ENCODE peak calls at places on chromosomes 11 and 22, in six cellular contexts. One of them, this sample, is unnamed.

GRCh38 chr11:60482361-60482760 is 10.2 kb upstream of the MS4A12 start:
- DNase-seq in AG04450: no peak
- DNase-seq in HFFc6: no peak
- DNase-seq in right lobe of liver: no peak
- DNase-seq in hepatocyte: no peak
- DNase-seq in transverse colon: no peak
- DNase-seq in this sample: no peak

GRCh38 chr11:3808846-3809623 is 675 bp downstream of the PGAP2 start:
- DNase-seq in transverse colon: peak; percentile 64
- DNase-seq in hepatocyte: peak; percentile 80
- DNase-seq in AG04450: no peak
- DNase-seq in right lobe of liver: peak; percentile 70
- DNase-seq in HFFc6: peak; percentile 47
- DNase-seq in this sample: peak; percentile 55

GRCh38 chr11:48034926-48035876 is 54.8 kb downstream of the PTPRJ start:
- DNase-seq in hepatocyte: no peak
- DNase-seq in right lobe of liver: no peak
- DNase-seq in HFFc6: no peak
- DNase-seq in AG04450: no peak
- DNase-seq in transverse colon: peak; percentile 39
- DNase-seq in this sample: no peak

GRCh38 chr11:6248248-6248647 is 9.4 kb downstream of the CNGA4 start:
- DNase-seq in right lobe of liver: no peak
- DNase-seq in transverse colon: no peak
- DNase-seq in hepatocyte: peak; percentile 35
- DNase-seq in HFFc6: no peak
- DNase-seq in AG04450: peak; percentile 4
- DNase-seq in this sample: no peak

GRCh38 chr11:70364745-70365535 is 33.4 kb upstream of the CTTN start:
- DNase-seq in transverse colon: no peak
- DNase-seq in AG04450: no peak
- DNase-seq in HFFc6: no peak
- DNase-seq in right lobe of liver: no peak
- DNase-seq in hepatocyte: no peak
- DNase-seq in this sample: peak; percentile 90

GRCh38 chr11:45146072-45147016 is at the start of gene PRDM11:
- DNase-seq in transverse colon: peak; percentile 76
- DNase-seq in AG04450: peak; percentile 34
- DNase-seq in HFFc6: peak; percentile 78
- DNase-seq in right lobe of liver: peak; percentile 54
- DNase-seq in hepatocyte: peak; percentile 87
- DNase-seq in this sample: peak; percentile 57

GRCh38 chr11:39806652-39807051 is 1652.8 kb downstream of the LRRC4C start:
- DNase-seq in transverse colon: no peak
- DNase-seq in hepatocyte: no peak
- DNase-seq in HFFc6: no peak
- DNase-seq in AG04450: no peak
- DNase-seq in right lobe of liver: no peak
- DNase-seq in this sample: no peak

GRCh38 chr11:20089796-20090653 is 70.2 kb downstream of the DBX1 start:
- DNase-seq in hepatocyte: peak; percentile 39
- DNase-seq in right lobe of liver: no peak
- DNase-seq in transverse colon: no peak
- DNase-seq in HFFc6: no peak
- DNase-seq in AG04450: no peak
- DNase-seq in this sample: no peak

GRCh38 chr11:121931748-121932352 is 184.2 kb downstream of the BLID start:
- DNase-seq in HFFc6: peak; percentile 19
- DNase-seq in transverse colon: no peak
- DNase-seq in AG04450: no peak
- DNase-seq in right lobe of liver: peak; percentile 82
- DNase-seq in hepatocyte: peak; percentile 28
- DNase-seq in this sample: no peak

GRCh38 chr11:115333106-115333505 is 171.1 kb downstream of the CADM1 start:
- DNase-seq in AG04450: no peak
- DNase-seq in hepatocyte: no peak
- DNase-seq in HFFc6: no peak
- DNase-seq in right lobe of liver: no peak
- DNase-seq in transverse colon: no peak
- DNase-seq in this sample: no peak

GRCh38 chr11:105937738-105938137 is 84.3 kb downstream of the MSANTD4 start:
- DNase-seq in AG04450: no peak
- DNase-seq in right lobe of liver: no peak
- DNase-seq in hepatocyte: peak; percentile 10
- DNase-seq in HFFc6: no peak
- DNase-seq in transverse colon: no peak
- DNase-seq in this sample: no peak

GRCh38 chr11:61103851-61104423 is 1.6 kb downstream of the CD5 start:
- DNase-seq in right lobe of liver: no peak
- DNase-seq in hepatocyte: no peak
- DNase-seq in AG04450: no peak
- DNase-seq in HFFc6: no peak
- DNase-seq in transverse colon: no peak
- DNase-seq in this sample: peak; percentile 32

GRCh38 chr11:129723146-129723963 is 92.3 kb upstream of the TMEM45B start:
- DNase-seq in AG04450: no peak
- DNase-seq in hepatocyte: no peak
- DNase-seq in transverse colon: no peak
- DNase-seq in HFFc6: no peak
- DNase-seq in right lobe of liver: no peak
- DNase-seq in this sample: no peak

GRCh38 chr11:1852271-1852877 is 510 bp upstream of the LSP1 start:
- DNase-seq in hepatocyte: no peak
- DNase-seq in transverse colon: no peak
- DNase-seq in AG04450: no peak
- DNase-seq in right lobe of liver: no peak
- DNase-seq in HFFc6: no peak
- DNase-seq in this sample: no peak

GRCh38 chr11:8699903-8700302 is 17.3 kb downstream of the RPL27A start:
- DNase-seq in hepatocyte: no peak
- DNase-seq in transverse colon: peak; percentile 33
- DNase-seq in right lobe of liver: no peak
- DNase-seq in AG04450: no peak
- DNase-seq in HFFc6: no peak
- DNase-seq in this sample: no peak

GRCh38 chr11:119474682-119475596 is 52.0 kb upstream of the THY1 start:
- DNase-seq in HFFc6: peak; percentile 65
- DNase-seq in transverse colon: peak; percentile 40
- DNase-seq in right lobe of liver: peak; percentile 67
- DNase-seq in AG04450: no peak
- DNase-seq in hepatocyte: peak; percentile 86
- DNase-seq in this sample: peak; percentile 72

GRCh38 chr11:17976651-17977050 is 36.2 kb downstream of the SERGEF start:
- DNase-seq in transverse colon: no peak
- DNase-seq in HFFc6: no peak
- DNase-seq in right lobe of liver: no peak
- DNase-seq in hepatocyte: no peak
- DNase-seq in AG04450: no peak
- DNase-seq in this sample: no peak

GRCh38 chr11:66743271-66743968 is 14.4 kb upstream of the SPTBN2 start:
- DNase-seq in HFFc6: no peak
- DNase-seq in hepatocyte: no peak
- DNase-seq in transverse colon: peak; percentile 87
- DNase-seq in right lobe of liver: no peak
- DNase-seq in AG04450: no peak
- DNase-seq in this sample: no peak

DNA sequence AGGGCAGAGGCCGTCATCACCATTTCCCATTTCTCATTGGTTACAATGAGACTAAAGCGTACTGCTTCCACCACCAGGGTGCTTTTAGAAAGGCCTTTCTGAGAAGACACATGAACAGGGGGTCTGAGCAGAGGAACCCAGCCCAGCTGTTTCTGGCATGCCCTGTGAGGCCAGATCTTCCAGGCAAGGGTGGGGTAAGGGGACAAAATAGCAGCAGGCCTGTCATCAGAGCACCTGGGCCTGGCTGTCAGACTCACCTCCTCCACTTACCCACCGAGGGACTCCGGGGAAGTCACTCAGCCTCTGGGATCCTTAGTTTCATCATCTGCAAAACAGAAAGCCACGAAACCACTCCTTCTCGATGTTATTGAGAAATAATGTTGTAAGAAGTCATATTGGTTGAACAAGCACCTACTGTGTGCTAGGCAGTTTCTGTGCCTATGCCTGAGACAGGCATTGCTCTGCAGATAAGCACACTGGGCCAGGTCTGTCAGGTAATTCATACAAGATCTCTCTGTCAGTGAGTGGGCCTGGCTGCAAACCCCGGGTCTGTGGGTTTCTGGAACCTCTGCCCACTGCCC is 8.8 kb upstream of the WNT11 start:
- DNase-seq in right lobe of liver: no peak
- DNase-seq in HFFc6: no peak
- DNase-seq in transverse colon: no peak
- DNase-seq in AG04450: no peak
- DNase-seq in hepatocyte: no peak
- DNase-seq in this sample: no peak
- TF ChIP-seq CTCF in right lobe of liver: no peak
- TF ChIP-seq CTCF in HFFc6: no peak
- TF ChIP-seq CTCF in transverse colon: no peak
- TF ChIP-seq CTCF in AG04450: no peak
- TF ChIP-seq CTCF in hepatocyte: no peak
- TF ChIP-seq CTCF in this sample: no peak

GRCh38 chr11:107741044-107741823 is 29.4 kb upstream of the SLN start:
- DNase-seq in hepatocyte: peak; percentile 25
- DNase-seq in AG04450: peak; percentile 13
- DNase-seq in HFFc6: peak; percentile 24
- DNase-seq in right lobe of liver: no peak
- DNase-seq in transverse colon: peak; percentile 13
- DNase-seq in this sample: peak; percentile 28
- TF ChIP-seq CTCF in hepatocyte: peak; percentile 52
- TF ChIP-seq CTCF in AG04450: peak; percentile 80
- TF ChIP-seq CTCF in HFFc6: peak; percentile 78
- TF ChIP-seq CTCF in right lobe of liver: peak; percentile 39
- TF ChIP-seq CTCF in transverse colon: peak; percentile 58
- TF ChIP-seq CTCF in this sample: peak; percentile 39

GRCh38 chr22:49604732-49605302 is 222.9 kb downstream of the BRD1 start:
- DNase-seq in hepatocyte: no peak
- DNase-seq in HFFc6: no peak
- DNase-seq in AG04450: no peak
- DNase-seq in transverse colon: no peak
- DNase-seq in right lobe of liver: no peak
- DNase-seq in this sample: no peak
- TF ChIP-seq CTCF in hepatocyte: no peak
- TF ChIP-seq CTCF in HFFc6: no peak
- TF ChIP-seq CTCF in AG04450: no peak
- TF ChIP-seq CTCF in transverse colon: no peak
- TF ChIP-seq CTCF in right lobe of liver: no peak
- TF ChIP-seq CTCF in this sample: no peak

GRCh38 chr11:57459112-57460016 is 964 bp upstream of the RTN4RL2 start:
- DNase-seq in AG04450: no peak
- DNase-seq in right lobe of liver: peak; percentile 73
- DNase-seq in HFFc6: no peak
- DNase-seq in transverse colon: no peak
- DNase-seq in hepatocyte: peak; percentile 48
- DNase-seq in this sample: peak; percentile 50

GRCh38 chr11:57460756-57461749 is 725 bp downstream of the RTN4RL2 start:
- DNase-seq in transverse colon: no peak
- DNase-seq in AG04450: no peak
- DNase-seq in right lobe of liver: no peak
- DNase-seq in HFFc6: no peak
- DNase-seq in hepatocyte: no peak
- DNase-seq in this sample: no peak

GRCh38 chr11:57458410-57459111 is 1.8 kb upstream of the RTN4RL2 start:
- DNase-seq in right lobe of liver: peak; percentile 85
- DNase-seq in hepatocyte: peak; percentile 67
- DNase-seq in AG04450: no peak
- DNase-seq in transverse colon: peak; percentile 56
- DNase-seq in HFFc6: no peak
- DNase-seq in this sample: peak; percentile 78

GRCh38 chr11:57461841-57462489 is 1.6 kb downstream of the RTN4RL2 start:
- DNase-seq in HFFc6: no peak
- DNase-seq in hepatocyte: no peak
- DNase-seq in right lobe of liver: no peak
- DNase-seq in AG04450: no peak
- DNase-seq in transverse colon: no peak
- DNase-seq in this sample: no peak

DNA sequence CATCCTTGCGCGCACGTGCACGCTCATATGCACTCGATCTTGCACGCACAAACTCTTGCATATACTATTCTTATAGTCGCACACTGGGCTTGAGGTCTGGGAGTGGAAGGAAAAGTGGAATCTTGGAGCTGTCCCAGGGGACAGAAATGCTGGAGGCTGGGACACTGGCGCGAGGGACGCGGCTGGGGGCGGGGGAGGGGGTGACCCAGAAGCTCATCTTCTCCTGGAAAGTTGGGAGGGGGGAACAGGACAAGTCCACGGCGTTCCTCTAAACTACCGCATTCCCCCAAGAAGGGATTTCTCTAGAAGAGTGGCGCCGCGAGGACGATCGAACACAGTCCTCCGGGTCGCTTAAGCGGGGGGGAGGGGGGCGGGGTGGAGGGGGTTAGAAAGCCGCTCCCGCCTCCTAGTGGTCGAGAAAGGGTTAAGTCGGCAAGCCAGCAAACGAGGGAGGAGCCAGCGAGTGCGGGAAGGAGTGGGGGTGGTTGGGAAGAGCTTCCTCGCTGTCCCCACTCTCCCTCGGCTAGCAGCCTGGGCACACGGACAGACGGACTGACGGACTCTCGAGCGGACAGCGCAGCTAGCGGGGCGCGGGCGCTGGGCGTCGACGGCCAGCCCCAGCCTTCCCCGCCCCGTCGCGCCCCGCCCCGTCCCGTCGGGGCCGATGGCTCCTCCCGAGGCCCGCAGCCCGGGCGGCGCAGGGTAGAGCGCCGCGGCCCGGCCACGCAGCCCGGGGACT is at the start of gene RTN4RL2:
- DNase-seq in right lobe of liver: peak; percentile 80
- DNase-seq in hepatocyte: peak; percentile 75
- DNase-seq in transverse colon: no peak
- DNase-seq in AG04450: no peak
- DNase-seq in HFFc6: no peak
- DNase-seq in this sample: peak; percentile 71
- TF ChIP-seq CTCF in right lobe of liver: no peak
- TF ChIP-seq CTCF in hepatocyte: no peak
- TF ChIP-seq CTCF in transverse colon: peak; percentile 19
- TF ChIP-seq CTCF in AG04450: peak; percentile 38
- TF ChIP-seq CTCF in HFFc6: peak; percentile 70
- TF ChIP-seq CTCF in this sample: peak; percentile 77

DNA sequence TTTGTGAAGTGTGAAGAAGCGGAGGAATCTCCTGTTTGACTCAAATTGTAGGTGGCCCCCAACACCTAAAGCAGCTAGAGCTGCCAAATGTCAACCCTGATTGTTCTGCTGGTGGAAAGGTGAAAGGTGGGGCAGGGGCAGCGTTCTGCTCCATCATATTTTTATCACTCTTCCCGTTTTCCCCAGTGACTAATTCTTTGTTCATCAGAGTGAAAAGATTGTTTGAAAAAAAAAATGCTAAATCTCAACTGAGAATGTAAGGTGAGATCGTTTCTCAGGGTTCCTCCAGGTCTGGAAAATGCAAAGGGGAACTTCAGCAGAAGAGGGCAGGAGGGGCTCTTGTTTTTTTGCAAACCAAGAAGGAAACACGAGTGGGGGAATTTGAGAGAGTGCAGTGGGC is 137.7 kb downstream of the MN1 start:
- DNase-seq in hepatocyte: no peak
- DNase-seq in AG04450: no peak
- DNase-seq in HFFc6: no peak
- DNase-seq in right lobe of liver: no peak
- DNase-seq in transverse colon: no peak
- DNase-seq in this sample: no peak
- TF ChIP-seq CTCF in hepatocyte: no peak
- TF ChIP-seq CTCF in AG04450: no peak
- TF ChIP-seq CTCF in HFFc6: no peak
- TF ChIP-seq CTCF in right lobe of liver: no peak
- TF ChIP-seq CTCF in transverse colon: no peak
- TF ChIP-seq CTCF in this sample: no peak